ENCODE peak calls at places on chromosomes 12 and 14, in four cellular contexts. Q, W, Y and I are unnamed samples.
A peak's percentile ranks its signal among the peaks of the same experiment; 100 is the strongest.

GRCh38 chr14:67461341-67461985 is 27.1 kb downstream of the TMEM229B start:
- DNase-seq in Y (peak; percentile 31), Q (no peak), W (no peak), I (peak; percentile 60)

GRCh38 chr12:95318071-95318545 is 100.5 kb downstream of the VEZT start:
- DNase-seq in Y (no peak), W (no peak), Q (no peak), I (peak; percentile 71)

GRCh38 chr14:67569651-67570290 is 30.3 kb downstream of the PIGH start:
- DNase-seq in Q (no peak), W (no peak), Y (no peak), I (no peak)

GRCh38 chr12:58804749-58805148 is 115.6 kb downstream of the LRIG3 start:
- DNase-seq in W (no peak), Q (no peak), Y (no peak), I (no peak)

GRCh38 chr14:65502676-65503124 is 90.2 kb downstream of the FUT8 start:
- DNase-seq in Y (no peak), Q (no peak), W (no peak), I (peak; percentile 77)

GRCh38 chr14:74612346-74613021 is 447 bp upstream of the LTBP2 start:
- DNase-seq in Y (peak; percentile 94), Q (peak; percentile 73), W (peak; percentile 92), I (peak; percentile 75)

GRCh38 chr12:104331376-104331775 is 27.8 kb downstream of the EID3 start:
- DNase-seq in Y (no peak), W (no peak), Q (no peak), I (no peak)

GRCh38 chr14:36826614-36827013 is 165.0 kb downstream of the PAX9 start:
- DNase-seq in Q (no peak), W (no peak), Y (no peak), I (no peak)

DNA sequence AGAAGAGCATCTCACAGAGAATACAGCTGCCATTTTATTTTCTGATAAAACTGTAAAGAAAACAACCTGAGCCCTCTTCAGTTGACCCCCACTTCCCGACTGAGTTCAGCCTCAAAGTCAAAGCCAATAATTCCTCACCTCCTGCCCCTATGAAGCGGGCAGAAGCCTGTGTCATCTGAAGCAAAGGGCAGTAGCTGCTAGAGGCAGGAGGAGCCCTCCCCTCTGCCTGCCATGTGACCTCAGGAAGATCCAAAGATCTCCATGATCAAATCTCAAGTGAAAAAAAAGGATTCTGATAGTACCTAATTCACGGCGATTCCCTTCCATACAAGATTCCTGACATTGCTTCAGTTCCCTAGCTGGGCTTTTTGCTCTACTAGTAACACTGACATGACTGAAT is 223.1 kb upstream of the CAND1 start:
- DNase-seq in W (no peak), Y (no peak), Q (no peak), I (no peak)
- H3K4me3 ChIP-seq in W (no peak overlapping the region), Y (no peak overlapping the region), Q (no peak overlapping the region), I (no peak overlapping the region)

GRCh38 chr12:12736759-12737676 is 19.9 kb downstream of the CDKN1B start:
- DNase-seq in W (no peak), Q (no peak), Y (no peak), I (peak; percentile 76)
- TF ChIP-seq CTCF in W (no peak), Q (peak; percentile 41), Y (peak; percentile 93), I (peak; percentile 62)

GRCh38 chr14:77541905-77542304 is 43.3 kb upstream of the ISM2 start:
- DNase-seq in Q (no peak), Y (no peak), W (no peak), I (no peak)

GRCh38 chr14:77543240-77543551 is 44.6 kb upstream of the ISM2 start:
- DNase-seq in Y (peak; percentile 49), W (no peak), Q (no peak), I (peak; percentile 31)

GRCh38 chr14:77543637-77544334 is 45.2 kb upstream of the ISM2 start:
- DNase-seq in Q (no peak), W (no peak), Y (no peak), I (peak; percentile 30)

GRCh38 chr14:77544571-77544970 is 46.0 kb upstream of the ISM2 start:
- DNase-seq in Y (no peak), W (no peak), Q (no peak), I (no peak)

DNA sequence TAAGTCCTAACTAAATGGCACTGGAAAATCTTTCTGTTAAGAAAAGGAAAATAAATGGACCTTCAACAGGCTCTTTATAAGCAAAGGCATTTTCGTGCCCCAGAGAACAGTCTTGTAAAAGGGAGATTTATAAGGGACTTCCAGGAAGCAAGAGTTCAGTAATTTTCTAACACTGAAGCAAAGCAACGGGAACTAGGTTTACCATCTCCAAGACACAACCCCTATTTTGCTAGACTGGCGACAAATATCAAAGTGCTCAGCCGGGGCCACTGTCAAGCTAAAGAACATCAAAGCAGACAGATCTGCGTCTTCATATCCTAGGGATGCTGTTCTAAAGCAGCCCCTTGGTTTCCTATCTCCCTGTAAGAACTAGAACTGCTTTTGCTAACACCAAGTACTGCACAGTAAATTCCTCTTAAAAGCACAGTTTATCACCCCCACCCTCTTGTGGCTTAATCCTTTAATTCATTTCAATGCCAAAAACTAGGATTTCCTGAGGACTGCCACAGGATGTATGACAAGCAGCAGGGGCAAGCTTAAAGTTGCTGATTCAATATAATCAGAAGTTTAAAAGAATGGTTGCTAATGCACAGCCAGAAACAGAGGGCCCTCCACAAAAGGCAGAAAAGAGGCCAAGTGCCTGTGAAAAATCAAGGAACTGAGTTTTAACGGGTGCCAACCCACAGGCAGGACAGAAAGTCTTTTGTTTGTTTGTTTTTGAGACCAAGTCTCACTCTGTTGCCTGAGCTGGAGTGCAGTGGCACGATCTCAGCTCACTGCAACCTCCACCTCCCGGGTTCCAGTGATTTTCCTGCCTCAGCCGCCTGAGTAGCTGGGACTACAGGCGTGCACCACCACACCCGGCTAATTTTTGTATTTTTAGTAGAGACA is 44.0 kb upstream of the ISM2 start:
- DNase-seq in Y (no peak), Q (no peak), W (no peak), I (peak; percentile 34)
- H3K4me3 ChIP-seq in Y (no peak overlapping the region), Q (no peak overlapping the region), W (no peak overlapping the region), I (no peak overlapping the region)

DNA sequence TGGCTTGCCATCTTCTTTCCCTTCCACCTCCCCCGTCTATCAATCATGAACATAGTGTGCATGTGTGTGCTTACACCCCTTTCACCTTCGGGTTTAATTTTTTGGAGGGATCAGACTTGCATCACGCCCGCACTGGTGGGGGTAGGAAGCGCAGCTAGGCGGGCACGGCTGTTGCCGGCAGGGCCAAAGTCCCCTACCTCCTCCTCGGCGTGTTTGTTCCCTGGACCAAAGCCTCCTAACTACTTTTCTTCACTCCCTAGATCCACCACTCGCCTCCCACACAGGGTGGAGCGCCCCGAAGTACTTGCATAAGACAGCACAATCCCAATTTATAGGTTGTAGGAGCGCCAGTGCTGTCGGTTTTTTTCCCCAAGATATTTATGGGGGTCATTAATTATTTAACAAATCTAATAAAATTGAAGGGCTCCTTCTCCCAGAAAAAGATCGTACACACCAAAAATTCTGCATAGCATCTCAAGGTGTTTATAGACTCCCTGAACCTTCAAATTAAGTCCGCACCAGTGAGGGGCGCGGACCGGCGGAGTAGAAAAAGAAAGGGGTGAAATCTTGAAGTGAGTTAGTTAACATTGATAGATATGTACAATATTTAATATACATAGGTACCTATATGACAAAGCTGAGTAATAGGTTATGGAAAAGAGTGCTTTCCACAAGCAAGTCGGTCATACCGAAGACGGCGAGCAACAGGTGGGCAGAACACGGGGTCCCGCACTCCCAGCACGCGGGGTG is 714 bp downstream of the PKP2 start:
- DNase-seq in Q (no peak), W (peak; percentile 59), Y (peak; percentile 79), I (no peak)
- TF ChIP-seq CTCF in Q (no peak), W (no peak), Y (peak; percentile 80), I (no peak)